ENCODE peak calls at places on chromosomes 13 and 19, in four cellular contexts. One of them, this sample, is unnamed.

GRCh38 chr13:25329706-25330105 is 28.3 kb downstream of the NUP58 start:
- DNase-seq in GM23338: no peak
- DNase-seq in fibroblast of lung: peak; percentile 44
- DNase-seq in esophagus squamous epithelium: no peak
- DNase-seq in this sample: peak; percentile 15

GRCh38 chr19:6232567-6232966 is 47.2 kb downstream of the MLLT1 start:
- DNase-seq in GM23338: no peak
- DNase-seq in fibroblast of lung: peak; percentile 67
- DNase-seq in esophagus squamous epithelium: no peak
- DNase-seq in this sample: peak; percentile 52

GRCh38 chr19:4186087-4186993 is 3.9 kb downstream of the ANKRD24 start:
- DNase-seq in GM23338: peak; percentile 96
- DNase-seq in fibroblast of lung: peak; percentile 68
- DNase-seq in esophagus squamous epithelium: no peak
- DNase-seq in this sample: peak; percentile 39

GRCh38 chr19:50322931-50323781 is 6.0 kb downstream of the KCNC3 start:
- DNase-seq in GM23338: no peak
- DNase-seq in fibroblast of lung: no peak
- DNase-seq in esophagus squamous epithelium: no peak
- DNase-seq in this sample: no peak

GRCh38 chr13:102327119-102327617 is 74.7 kb downstream of the FGF14 start:
- DNase-seq in GM23338: no peak
- DNase-seq in fibroblast of lung: peak; percentile 29
- DNase-seq in esophagus squamous epithelium: no peak
- DNase-seq in this sample: no peak

GRCh38 chr13:78589206-78589605 is 14.1 kb downstream of the POU4F1 start:
- DNase-seq in GM23338: peak; percentile 94
- DNase-seq in fibroblast of lung: peak; percentile 28
- DNase-seq in esophagus squamous epithelium: no peak
- DNase-seq in this sample: no peak

GRCh38 chr13:84433024-84433423 is 550.8 kb upstream of the SLITRK1 start:
- DNase-seq in GM23338: no peak
- DNase-seq in fibroblast of lung: peak; percentile 4
- DNase-seq in esophagus squamous epithelium: no peak
- DNase-seq in this sample: no peak

GRCh38 chr13:30874111-30874510 is 32.0 kb upstream of the MEDAG start:
- DNase-seq in GM23338: no peak
- DNase-seq in fibroblast of lung: no peak
- DNase-seq in esophagus squamous epithelium: no peak
- DNase-seq in this sample: no peak

GRCh38 chr13:42836930-42837329 is 55.5 kb downstream of the FAM216B start:
- DNase-seq in GM23338: peak; percentile 52
- DNase-seq in fibroblast of lung: peak; percentile 89
- DNase-seq in esophagus squamous epithelium: no peak
- DNase-seq in this sample: peak; percentile 59

GRCh38 chr13:43686557-43686956 is 100.2 kb downstream of the ENOX1 start:
- DNase-seq in GM23338: no peak
- DNase-seq in fibroblast of lung: peak; percentile 88
- DNase-seq in esophagus squamous epithelium: no peak
- DNase-seq in this sample: peak; percentile 46

GRCh38 chr19:55563261-55563690 is 17.4 kb downstream of the ZNF579 start:
- DNase-seq in GM23338: no peak
- DNase-seq in fibroblast of lung: no peak
- DNase-seq in esophagus squamous epithelium: no peak
- DNase-seq in this sample: no peak

GRCh38 chr19:22532388-22533310 is 101.5 kb upstream of the ZNF492 start:
- DNase-seq in GM23338: no peak
- DNase-seq in fibroblast of lung: no peak
- DNase-seq in esophagus squamous epithelium: no peak
- DNase-seq in this sample: no peak

GRCh38 chr19:29516821-29517395 is 8.9 kb upstream of the VSTM2B start:
- DNase-seq in GM23338: no peak
- DNase-seq in fibroblast of lung: no peak
- DNase-seq in esophagus squamous epithelium: no peak
- DNase-seq in this sample: no peak

GRCh38 chr13:75505966-75506365 is 24.0 kb upstream of the TBC1D4 start:
- DNase-seq in GM23338: no peak
- DNase-seq in fibroblast of lung: no peak
- DNase-seq in esophagus squamous epithelium: no peak
- DNase-seq in this sample: no peak

GRCh38 chr13:98528663-98529064 is 48.2 kb downstream of the STK24 start:
- DNase-seq in GM23338: no peak
- DNase-seq in fibroblast of lung: peak; percentile 43
- DNase-seq in esophagus squamous epithelium: no peak
- DNase-seq in this sample: no peak

GRCh38 chr13:23392313-23392712 is 41.2 kb downstream of the SACS start:
- DNase-seq in GM23338: no peak
- DNase-seq in fibroblast of lung: no peak
- DNase-seq in esophagus squamous epithelium: no peak
- DNase-seq in this sample: no peak

GRCh38 chr19:13428352-13428751 is 77.9 kb downstream of the CACNA1A start:
- DNase-seq in GM23338: peak; percentile 73
- DNase-seq in fibroblast of lung: peak; percentile 9
- DNase-seq in esophagus squamous epithelium: no peak
- DNase-seq in this sample: peak; percentile 3

GRCh38 chr13:114110091-114110829 is 22.2 kb downstream of the RASA3 start:
- DNase-seq in GM23338: peak; percentile 50
- DNase-seq in fibroblast of lung: no peak
- DNase-seq in esophagus squamous epithelium: no peak
- DNase-seq in this sample: no peak

GRCh38 chr13:32010137-32010536 is 21.4 kb upstream of the FRY start:
- DNase-seq in GM23338: no peak
- DNase-seq in fibroblast of lung: no peak
- DNase-seq in esophagus squamous epithelium: no peak
- DNase-seq in this sample: no peak

GRCh38 chr13:91482427-91482826 is 84.0 kb downstream of the GPC5 start:
- DNase-seq in GM23338: no peak
- DNase-seq in fibroblast of lung: no peak
- DNase-seq in esophagus squamous epithelium: no peak
- DNase-seq in this sample: no peak

GRCh38 chr13:72953391-72953960 is 105.3 kb upstream of the KLF5 start:
- DNase-seq in GM23338: no peak
- DNase-seq in fibroblast of lung: no peak
- DNase-seq in esophagus squamous epithelium: no peak
- DNase-seq in this sample: no peak

GRCh38 chr19:6239401-6239844 is 40.4 kb downstream of the MLLT1 start:
- DNase-seq in GM23338: no peak
- DNase-seq in fibroblast of lung: no peak
- DNase-seq in esophagus squamous epithelium: no peak
- DNase-seq in this sample: no peak

GRCh38 chr13:37148501-37148900 is 43.0 kb upstream of the CSNK1A1L start:
- DNase-seq in GM23338: no peak
- DNase-seq in fibroblast of lung: no peak
- DNase-seq in esophagus squamous epithelium: no peak
- DNase-seq in this sample: no peak

GRCh38 chr13:31755211-31755610 is 15.9 kb downstream of the RXFP2 start:
- DNase-seq in GM23338: no peak
- DNase-seq in fibroblast of lung: no peak
- DNase-seq in esophagus squamous epithelium: no peak
- DNase-seq in this sample: no peak

GRCh38 chr13:23418776-23419683 is 14.5 kb downstream of the SACS start:
- DNase-seq in GM23338: no peak
- DNase-seq in fibroblast of lung: no peak
- DNase-seq in esophagus squamous epithelium: no peak
- DNase-seq in this sample: no peak

GRCh38 chr13:103961129-103961528 is 894.9 kb upstream of the SLC10A2 start:
- DNase-seq in GM23338: no peak
- DNase-seq in fibroblast of lung: no peak
- DNase-seq in esophagus squamous epithelium: no peak
- DNase-seq in this sample: no peak

GRCh38 chr19:15178629-15179308 is 22.0 kb downstream of the NOTCH3 start:
- DNase-seq in GM23338: peak; percentile 80
- DNase-seq in fibroblast of lung: no peak
- DNase-seq in esophagus squamous epithelium: no peak
- DNase-seq in this sample: no peak

GRCh38 chr13:56352901-56353300 is 787.8 kb upstream of the PRR20A start:
- DNase-seq in GM23338: no peak
- DNase-seq in fibroblast of lung: no peak
- DNase-seq in esophagus squamous epithelium: no peak
- DNase-seq in this sample: no peak

GRCh38 chr19:46390866-46391265 is 22.5 kb downstream of the CCDC8 start:
- DNase-seq in GM23338: no peak
- DNase-seq in fibroblast of lung: no peak
- DNase-seq in esophagus squamous epithelium: no peak
- DNase-seq in this sample: no peak

DNA sequence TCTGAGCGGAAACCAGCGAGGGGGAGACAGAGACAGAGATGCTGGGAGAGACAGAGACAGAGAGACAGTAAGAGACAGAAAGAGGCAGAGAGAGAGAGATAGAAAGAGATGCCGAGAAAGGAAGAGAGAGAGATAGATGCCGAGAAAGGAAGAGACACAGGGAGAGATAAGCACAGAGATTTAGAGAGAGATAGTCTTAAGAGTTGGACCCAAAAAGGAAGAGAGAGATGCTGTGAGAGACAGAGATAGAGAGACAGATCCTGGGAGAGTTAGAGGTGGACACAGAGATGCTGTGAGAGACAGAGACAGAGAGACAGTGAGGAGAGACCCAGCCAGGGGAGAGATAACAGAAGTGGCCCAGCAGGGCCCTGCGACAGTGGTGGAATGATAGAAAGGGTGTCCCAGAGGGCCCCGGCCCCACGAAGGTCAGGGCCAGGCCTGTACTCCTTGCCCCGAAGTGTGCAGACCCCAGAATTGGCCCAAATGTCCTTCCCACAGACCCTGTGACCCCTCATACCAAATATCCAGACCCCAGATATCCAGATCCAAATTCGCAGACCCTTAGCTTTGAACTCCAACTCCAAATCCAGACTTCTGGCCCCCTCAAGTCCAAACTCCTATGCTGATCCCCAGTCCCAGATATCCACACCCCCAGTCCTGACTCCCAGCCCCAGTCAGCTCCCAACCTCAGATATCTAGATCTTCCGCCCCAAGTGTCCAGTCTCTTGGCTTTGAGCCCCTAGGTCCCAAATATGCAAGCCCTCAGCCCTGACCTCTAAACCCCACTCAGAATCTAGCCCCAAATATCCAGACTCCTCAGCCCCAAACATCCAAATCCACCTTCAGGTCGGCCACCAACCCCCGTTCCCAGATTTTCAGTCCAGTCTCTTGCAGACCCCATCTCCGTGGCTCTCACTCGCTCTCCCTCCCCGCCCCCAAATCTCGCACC is 1.1 kb downstream of the ERFL start:
- DNase-seq in GM23338: no peak
- DNase-seq in fibroblast of lung: no peak
- DNase-seq in esophagus squamous epithelium: no peak
- DNase-seq in this sample: no peak
- TF ChIP-seq CTCF in GM23338: no peak
- TF ChIP-seq CTCF in fibroblast of lung: no peak
- TF ChIP-seq CTCF in esophagus squamous epithelium: no peak
- TF ChIP-seq CTCF in this sample: no peak

GRCh38 chr19:2806736-2807378 is 12.8 kb upstream of the ZNF554 start:
- DNase-seq in GM23338: no peak
- DNase-seq in fibroblast of lung: no peak
- DNase-seq in esophagus squamous epithelium: no peak
- DNase-seq in this sample: no peak
- H3K4me3 ChIP-seq in GM23338: no peak overlapping the region
- H3K4me3 ChIP-seq in fibroblast of lung: no peak overlapping the region
- H3K4me3 ChIP-seq in esophagus squamous epithelium: no peak overlapping the region
- H3K4me3 ChIP-seq in this sample: no peak overlapping the region

GRCh38 chr19:48837586-48838191 is 1.4 kb upstream of the HSD17B14 start:
- DNase-seq in GM23338: peak; percentile 59
- DNase-seq in fibroblast of lung: no peak
- DNase-seq in esophagus squamous epithelium: no peak
- DNase-seq in this sample: no peak

GRCh38 chr19:48837081-48837524 is 812 bp upstream of the HSD17B14 start:
- DNase-seq in GM23338: peak; percentile 99
- DNase-seq in fibroblast of lung: peak; percentile 77
- DNase-seq in esophagus squamous epithelium: no peak
- DNase-seq in this sample: peak; percentile 70

GRCh38 chr19:48833977-48834376 is 2.3 kb downstream of the HSD17B14 start:
- DNase-seq in GM23338: peak; percentile 54
- DNase-seq in fibroblast of lung: no peak
- DNase-seq in esophagus squamous epithelium: no peak
- DNase-seq in this sample: no peak

GRCh38 chr19:48835734-48836088 is 580 bp downstream of the HSD17B14 start:
- DNase-seq in GM23338: peak; percentile 98
- DNase-seq in fibroblast of lung: peak; percentile 85
- DNase-seq in esophagus squamous epithelium: peak; percentile 51
- DNase-seq in this sample: peak; percentile 77

DNA sequence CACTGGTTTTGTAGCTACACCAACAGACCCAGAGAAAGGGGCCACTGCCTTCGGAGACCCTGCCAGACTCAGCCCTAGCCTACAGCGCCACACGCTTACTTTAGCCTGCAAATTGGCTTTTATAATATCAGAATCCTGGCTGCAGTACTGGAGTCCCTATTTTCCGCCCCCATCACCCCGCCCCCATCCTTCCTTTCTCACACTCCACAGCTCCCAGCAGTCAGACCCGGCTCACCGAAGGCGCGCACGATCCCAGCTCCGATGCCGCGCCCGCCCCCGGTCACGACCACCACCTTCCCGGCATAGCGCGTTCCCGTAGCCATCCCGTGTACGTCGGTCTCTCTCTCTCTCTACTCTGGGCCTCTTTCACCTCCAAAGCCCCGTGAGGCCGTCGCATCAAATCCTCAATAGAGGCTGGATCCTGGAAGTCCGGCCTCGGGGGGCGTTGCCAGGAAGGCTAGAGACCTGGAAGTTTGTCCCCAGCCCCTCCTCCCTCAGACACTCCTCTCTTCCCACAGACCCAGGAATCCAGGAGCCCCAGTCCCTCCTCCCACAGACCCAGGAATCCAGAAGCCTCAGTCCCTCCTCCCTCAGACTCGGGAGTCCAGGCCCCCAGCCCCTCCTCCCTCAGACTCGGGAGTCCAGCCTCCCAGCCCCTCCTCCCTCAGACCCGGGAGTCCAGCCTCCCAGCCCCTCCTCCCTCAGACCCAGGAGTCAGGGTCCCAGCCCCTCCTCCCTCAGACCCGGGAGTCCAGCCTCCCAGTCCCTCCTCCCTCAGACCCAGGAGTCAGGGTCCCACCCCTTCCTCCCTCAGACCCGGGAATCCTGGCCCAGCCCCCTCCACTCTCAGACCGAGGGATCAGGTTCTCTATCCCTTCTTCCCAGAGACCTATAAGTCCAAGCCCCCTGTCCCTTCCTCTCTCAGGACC is at the start of gene HSD17B14:
- DNase-seq in GM23338: peak; percentile 90
- DNase-seq in fibroblast of lung: peak; percentile 38
- DNase-seq in esophagus squamous epithelium: no peak
- DNase-seq in this sample: no peak
- TF ChIP-seq CTCF in GM23338: no peak
- TF ChIP-seq CTCF in fibroblast of lung: no peak
- TF ChIP-seq CTCF in esophagus squamous epithelium: no peak
- TF ChIP-seq CTCF in this sample: no peak

GRCh38 chr19:47483200-47483599 is 819 bp downstream of the KPTN start:
- DNase-seq in GM23338: no peak
- DNase-seq in fibroblast of lung: no peak
- DNase-seq in esophagus squamous epithelium: no peak
- DNase-seq in this sample: no peak
- H3K4me3 ChIP-seq in GM23338: no peak overlapping the region
- H3K4me3 ChIP-seq in fibroblast of lung: peak overlapping the region; percentile 73
- H3K4me3 ChIP-seq in esophagus squamous epithelium: no peak overlapping the region
- H3K4me3 ChIP-seq in this sample: peak overlapping the region; percentile 69

GRCh38 chr13:33874871-33875270 is 56.9 kb downstream of the RFC3 start:
- DNase-seq in GM23338: peak; percentile 10
- DNase-seq in fibroblast of lung: peak; percentile 2
- DNase-seq in esophagus squamous epithelium: no peak
- DNase-seq in this sample: no peak
- TF ChIP-seq CTCF in GM23338: peak; percentile 48
- TF ChIP-seq CTCF in fibroblast of lung: no peak
- TF ChIP-seq CTCF in esophagus squamous epithelium: no peak
- TF ChIP-seq CTCF in this sample: no peak